ENCODE peak calls at places on chromosomes 12 and 14, in six cellular contexts. Z is neural progenitor cell, V is WERI-Rb-1, J is NCI-H1105 treated with DMSO at 0.1 percent for 48 hours, Q is M059J, M is KBM-7. X is an unnamed sample.

GRCh38 chr12:6338955-6339761 is 2.7 kb downstream of the TNFRSF1A start:
- DNase-seq in V (no peak), J (no peak), M (peak; percentile 20), Z (no peak), Q (no peak), X (no peak)

GRCh38 chr12:119990382-119990874 is 1.4 kb downstream of the BICDL1 start:
- DNase-seq in V (peak; percentile 65), Q (no peak), J (no peak), M (peak; percentile 28), Z (peak; percentile 28), X (peak; percentile 40)

GRCh38 chr14:54566410-54567223 is at the start of gene SAMD4A:
- DNase-seq in Z (peak; percentile 84), V (peak; percentile 75), M (peak; percentile 89), Q (peak; percentile 85), J (peak; percentile 44), X (peak; percentile 59)

GRCh38 chr12:119288559-119288958 is 46.0 kb upstream of the CCDC60 start:
- DNase-seq in Z (peak; percentile 16), M (no peak), V (no peak), J (peak; percentile 85), Q (no peak), X (no peak)

GRCh38 chr14:95319312-95320075 is at the start of gene CLMN:
- DNase-seq in V (peak; percentile 50), Q (no peak), M (peak; percentile 64), J (peak; percentile 44), Z (peak; percentile 85), X (peak; percentile 4)

GRCh38 chr14:56002876-56003625 is 115.2 kb upstream of the PELI2 start:
- DNase-seq in Q (no peak), Z (peak; percentile 29), J (no peak), M (no peak), V (no peak), X (no peak)

GRCh38 chr12:73677520-73678291 is 859.9 kb upstream of the ATXN7L3B start:
- DNase-seq in Z (no peak), V (no peak), Q (no peak), J (no peak), M (no peak), X (no peak)

GRCh38 chr14:104387385-104388010 is 192.1 kb upstream of the C14orf180 start:
- DNase-seq in Z (no peak), V (no peak), M (no peak), J (no peak), Q (no peak), X (no peak)

GRCh38 chr12:400828-401227 is 616 bp upstream of the CCDC77 start:
- DNase-seq in M (no peak), Z (no peak), V (no peak), J (no peak), Q (no peak), X (no peak)

GRCh38 chr12:88546851-88547250 is 33.4 kb downstream of the KITLG start:
- DNase-seq in M (no peak), Q (no peak), J (peak; percentile 10), V (no peak), Z (no peak), X (no peak)

GRCh38 chr12:11861155-11861863 is 209.4 kb upstream of the BCL2L14 start:
- DNase-seq in M (peak; percentile 67), V (no peak), Q (no peak), J (no peak), Z (peak; percentile 10), X (no peak)

GRCh38 chr12:51591020-51591901 is at the start of gene SCN8A:
- DNase-seq in Q (peak; percentile 48), Z (peak; percentile 95), J (peak; percentile 57), M (peak; percentile 23), V (peak; percentile 86), X (no peak)

GRCh38 chr14:80434574-80435321 is 223.4 kb upstream of the DIO2 start:
- DNase-seq in M (no peak), Z (no peak), Q (peak; percentile 97), J (no peak), V (no peak), X (no peak)

GRCh38 chr12:5276327-5276880 is 155.5 kb upstream of the NTF3 start:
- DNase-seq in M (no peak), J (peak; percentile 72), V (no peak), Z (no peak), Q (peak; percentile 50), X (no peak)

GRCh38 chr12:25119020-25119419 is 75.9 kb downstream of the DNAI7 start:
- DNase-seq in Z (no peak), V (no peak), Q (no peak), M (peak; percentile 18), J (no peak), X (no peak)

GRCh38 chr14:53493895-53494294 is 340.8 kb upstream of the DDHD1 start:
- DNase-seq in V (no peak), Z (no peak), J (peak; percentile 17), Q (no peak), M (no peak), X (no peak)

GRCh38 chr14:89507521-89507920 is 90.5 kb upstream of the FOXN3 start:
- DNase-seq in M (no peak), V (no peak), Q (peak; percentile 89), J (no peak), Z (no peak), X (no peak)

GRCh38 chr12:6056406-6057211 is 67.9 kb downstream of the VWF start:
- DNase-seq in V (peak; percentile 79), Z (peak; percentile 67), Q (no peak), J (no peak), M (no peak), X (no peak)

GRCh38 chr14:54278087-54278486 is 118.7 kb upstream of the CDKN3 start:
- DNase-seq in V (no peak), J (no peak), Z (no peak), M (peak; percentile 26), Q (peak; percentile 5), X (no peak)

GRCh38 chr12:126773012-126773411 is 1494.0 kb upstream of the TMEM132C start:
- DNase-seq in Q (no peak), Z (no peak), V (no peak), M (no peak), J (no peak), X (no peak)

GRCh38 chr12:98188649-98189048 is 326.7 kb upstream of the TMPO start:
- DNase-seq in Z (no peak), Q (peak; percentile 4), V (no peak), M (no peak), J (no peak), X (no peak)

GRCh38 chr12:124126950-124127349 is 153.9 kb downstream of the ZNF664 start:
- DNase-seq in Q (no peak), V (no peak), Z (no peak), M (no peak), J (no peak), X (no peak)

GRCh38 chr12:123253606-123254459 is 17.8 kb downstream of the CDK2AP1 start:
- DNase-seq in M (no peak), Q (no peak), V (peak; percentile 46), Z (no peak), J (no peak), X (no peak)

GRCh38 chr12:79344855-79345840 is 345.6 kb downstream of the PAWR start:
- DNase-seq in J (peak; percentile 59), Q (peak; percentile 48), M (peak; percentile 40), Z (peak; percentile 65), V (peak; percentile 58), X (peak; percentile 62)

GRCh38 chr14:92408186-92408585 is 85.2 kb downstream of the SLC24A4 start:
- DNase-seq in J (peak; percentile 95), Q (peak; percentile 81), Z (no peak), V (no peak), M (no peak), X (no peak)

GRCh38 chr14:68510201-68510600 is 282.7 kb downstream of the ZFP36L1 start:
- DNase-seq in Q (peak; percentile 86), V (no peak), J (no peak), Z (no peak), M (no peak), X (no peak)

GRCh38 chr12:89999699-90000505 is 291.3 kb upstream of the ATP2B1 start:
- DNase-seq in J (no peak), Z (no peak), V (no peak), M (peak; percentile 31), Q (peak; percentile 40), X (no peak)

GRCh38 chr14:94498215-94498614 is 11.1 kb downstream of the SERPINA12 start:
- DNase-seq in Z (no peak), M (no peak), Q (no peak), V (no peak), J (no peak), X (no peak)

GRCh38 chr12:108691995-108692808 is 39.1 kb downstream of the CORO1C start:
- DNase-seq in J (peak; percentile 97), M (no peak), Q (peak; percentile 61), V (no peak), Z (peak; percentile 26), X (no peak)

GRCh38 chr12:7460375-7461259 is 16.7 kb upstream of the CD163L1 start:
- DNase-seq in M (peak; percentile 69), J (peak; percentile 27), V (peak; percentile 39), Z (peak; percentile 69), Q (peak; percentile 56), X (peak; percentile 53)

GRCh38 chr14:79009286-79009685 is 839.1 kb downstream of the NRXN3 start:
- DNase-seq in J (no peak), M (no peak), V (no peak), Q (no peak), Z (no peak), X (no peak)